ENCODE peak calls at places on chromosomes 13 and 19, in ten cellular contexts. N is NCI-H1092; T is GM04503; Y is endodermal cell; U is EH; W is stimulated activated CD4-positive, alpha-beta T cell treated with anti-CD3 and anti-CD28 coated beads, Interleukin-4, amount 100 ng/mL, for 4 hours; E is WTC11; A is CD8-positive, alpha-beta memory T cell; X is fibroblast of pulmonary artery; P is amygdala. I is an unnamed sample.

GRCh38 chr13:31545616-31546015 is 193.7 kb upstream of the RXFP2 start:
- DNase-seq in N (no peak), T (peak), Y (no peak), U (peak), W (no peak), E (no peak), A (no peak), X (peak), P (no peak), I (no peak)

GRCh38 chr19:12838182-12838890 is at the start of gene MAST1:
- DNase-seq in N (peak), T (no peak), Y (peak), U (peak), W (peak), E (peak), A (peak), X (no peak), P (no peak), I (no peak)

GRCh38 chr19:39731685-39732084 is 6.1 kb downstream of the CLC start:
- DNase-seq in N (no peak), T (no peak), Y (no peak), U (no peak), W (no peak), E (no peak), A (no peak), X (no peak), P (no peak), I (no peak)

GRCh38 chr13:27728271-27728670 is 64.0 kb upstream of the GSX1 start:
- DNase-seq in N (no peak), T (no peak), Y (peak), U (no peak), W (no peak), E (peak), A (no peak), X (no peak), P (peak), I (peak)

GRCh38 chr13:42656136-42656535 is 82.2 kb downstream of the TNFSF11 start:
- DNase-seq in N (no peak), T (no peak), Y (no peak), U (no peak), W (no peak), E (no peak), A (no peak), X (peak), P (no peak), I (no peak)

GRCh38 chr19:6076675-6077463 is 33.4 kb downstream of the RFX2 start:
- DNase-seq in N (no peak), T (peak), Y (no peak), U (peak), W (no peak), E (no peak), A (no peak), X (peak), P (no peak), I (no peak)

GRCh38 chr13:34076319-34076718 is 258.4 kb downstream of the RFC3 start:
- DNase-seq in N (no peak), T (no peak), Y (no peak), U (peak), W (no peak), E (no peak), A (no peak), X (no peak), P (no peak), I (no peak)

GRCh38 chr13:95385808-95386207 is 84.6 kb upstream of the ABCC4 start:
- DNase-seq in N (no peak), T (no peak), Y (no peak), U (peak), W (no peak), E (no peak), A (no peak), X (no peak), P (no peak), I (no peak)

GRCh38 chr19:45496349-45496953 is 396 bp downstream of the RTN2 start:
- DNase-seq in N (no peak), T (no peak), Y (peak), U (peak), W (peak), E (peak), A (peak), X (no peak), P (no peak), I (no peak)

GRCh38 chr13:101289764-101290163 is 126.5 kb downstream of the NALCN start:
- DNase-seq in N (peak), T (no peak), Y (peak), U (peak), W (no peak), E (peak), A (no peak), X (peak), P (peak), I (peak)

GRCh38 chr13:98275711-98276171 is 98.7 kb upstream of the RNF113B start:
- DNase-seq in N (no peak), T (peak), Y (no peak), U (peak), W (no peak), E (no peak), A (no peak), X (no peak), P (no peak), I (no peak)

GRCh38 chr13:73057284-73058025 is 1.4 kb upstream of the KLF5 start:
- DNase-seq in N (no peak), T (no peak), Y (no peak), U (no peak), W (no peak), E (no peak), A (no peak), X (no peak), P (no peak), I (no peak)

GRCh38 chr13:60012503-60012902 is 151.2 kb downstream of the DIAPH3 start:
- DNase-seq in N (no peak), T (no peak), Y (no peak), U (no peak), W (no peak), E (no peak), A (no peak), X (no peak), P (no peak), I (no peak)

GRCh38 chr13:29901714-29902631 is 51.6 kb upstream of the UBL3 start:
- DNase-seq in N (no peak), T (peak), Y (no peak), U (peak), W (no peak), E (no peak), A (peak), X (peak), P (no peak), I (no peak)

GRCh38 chr19:13262450-13262849 is 112.2 kb downstream of the IER2 start:
- DNase-seq in N (no peak), T (no peak), Y (no peak), U (peak), W (no peak), E (no peak), A (peak), X (peak), P (no peak), I (no peak)

GRCh38 chr19:52270266-52270885 is 989 bp downstream of the ZNF766 start:
- DNase-seq in N (no peak), T (peak), Y (peak), U (peak), W (no peak), E (no peak), A (no peak), X (no peak), P (no peak), I (no peak)

GRCh38 chr13:66689037-66689619 is 541.0 kb downstream of the PCDH9 start:
- DNase-seq in N (peak), T (no peak), Y (no peak), U (no peak), W (no peak), E (no peak), A (no peak), X (peak), P (no peak), I (no peak)

GRCh38 chr19:49155830-49156346 is 692 bp upstream of the HRC start:
- DNase-seq in N (no peak), T (no peak), Y (peak), U (no peak), W (no peak), E (no peak), A (no peak), X (no peak), P (no peak), I (no peak)

GRCh38 chr13:54210397-54211050 is 1181.9 kb downstream of the OLFM4 start:
- DNase-seq in N (no peak), T (no peak), Y (no peak), U (no peak), W (no peak), E (no peak), A (no peak), X (no peak), P (no peak), I (no peak)

GRCh38 chr13:108700421-108701170 is 71.2 kb downstream of the MYO16 start:
- DNase-seq in N (no peak), T (no peak), Y (no peak), U (peak), W (no peak), E (no peak), A (no peak), X (no peak), P (no peak), I (no peak)